ENCODE peak calls at places on chromosomes 2 and 18, in four cellular contexts. H is K562, J is GM12878, F is H1. O is an unnamed sample.

GRCh38 chr2:200101862-200102261 is 146.5 kb downstream of the MAIP1 start:
- DNase-seq in H (no peak), J (no peak), F (no peak), O (no peak)

GRCh38 chr2:32741575-32741974 is 113.7 kb downstream of the TTC27 start:
- DNase-seq in H (no peak), J (no peak), F (no peak), O (no peak)

GRCh38 chr2:100321181-100321880 is 970 bp downstream of the LONRF2 start:
- DNase-seq in H (peak), J (no peak), F (no peak), O (peak)

GRCh38 chr2:232522014-232522854 is 2.0 kb downstream of the PRSS56 start:
- DNase-seq in H (peak), J (no peak), F (no peak), O (peak)

GRCh38 chr2:70081221-70081620 is 6.1 kb upstream of the PCBP1 start:
- DNase-seq in H (no peak), J (no peak), F (no peak), O (no peak)

GRCh38 chr2:204550738-204551137 is 5.5 kb downstream of the PARD3B start:
- DNase-seq in H (no peak), J (no peak), F (no peak), O (no peak)

GRCh38 chr2:35787302-35788031 is 568.1 kb upstream of the CRIM1 start:
- DNase-seq in H (no peak), J (no peak), F (no peak), O (no peak)

GRCh38 chr2:200756618-200757321 is 54.9 kb upstream of the BZW1 start:
- DNase-seq in H (peak), J (no peak), F (no peak), O (no peak)

GRCh38 chr2:191626497-191627151 is 51.3 kb upstream of the NABP1 start:
- DNase-seq in H (no peak), J (no peak), F (no peak), O (no peak)

GRCh38 chr2:42048318-42049251 is 764 bp downstream of the PKDCC start:
- DNase-seq in H (no peak), J (no peak), F (no peak), O (peak)

GRCh38 chr2:140308706-140309105 is 1528.5 kb upstream of the NXPH2 start:
- DNase-seq in H (no peak), J (no peak), F (no peak), O (no peak)

GRCh38 chr2:176675557-176676256 is 406.5 kb downstream of the MTX2 start:
- DNase-seq in H (no peak), J (no peak), F (no peak), O (no peak)

GRCh38 chr2:129738799-129739198 is 240.7 kb upstream of the RAB6C start:
- DNase-seq in H (no peak), J (no peak), F (no peak), O (no peak)

GRCh38 chr2:231146656-231147055 is 21.8 kb upstream of the HTR2B start:
- DNase-seq in H (no peak), J (no peak), F (no peak), O (no peak)

GRCh38 chr2:156803967-156804366 is 367.8 kb downstream of the GPD2 start:
- DNase-seq in H (no peak), J (no peak), F (no peak), O (no peak)

GRCh38 chr18:67599277-67599676 is 82.8 kb upstream of the DSEL start:
- DNase-seq in H (no peak), J (no peak), F (no peak), O (peak)

GRCh38 chr2:73210019-73210418 is 4.0 kb upstream of the SMYD5 start:
- DNase-seq in H (peak), J (no peak), F (no peak), O (no peak)

GRCh38 chr2:51997571-51997970 is 965.6 kb upstream of the NRXN1 start:
- DNase-seq in H (no peak), J (no peak), F (no peak), O (no peak)

GRCh38 chr18:13930964-13931363 is 15.6 kb upstream of the MC2R start:
- DNase-seq in H (no peak), J (no peak), F (no peak), O (no peak)

GRCh38 chr18:58235001-58235436 is 191.0 kb downstream of the NEDD4L start:
- DNase-seq in H (no peak), J (no peak), F (no peak), O (no peak)

GRCh38 chr2:48482774-48483173 is 47.2 kb upstream of the STON1 start:
- DNase-seq in H (no peak), J (no peak), F (no peak), O (no peak)

GRCh38 chr18:76494541-76495403 is at the start of gene ZNF516:
- DNase-seq in H (no peak), J (no peak), F (no peak), O (peak)

GRCh38 chr2:238290079-238290478 is 1.7 kb upstream of the PER2 start:
- DNase-seq in H (peak), J (no peak), F (no peak), O (no peak)

GRCh38 chr2:234952270-234953115 is 676 bp downstream of the SH3BP4 start:
- DNase-seq in H (no peak), J (no peak), F (no peak), O (peak)

GRCh38 chr2:121359170-121359569 is 74.2 kb upstream of the TFCP2L1 start:
- DNase-seq in H (no peak), J (no peak), F (no peak), O (peak)

GRCh38 chr2:182416861-182417260 is 10.0 kb downstream of the PDE1A start:
- DNase-seq in H (no peak), J (no peak), F (no peak), O (no peak)

GRCh38 chr18:7954229-7954628 is 387.1 kb downstream of the PTPRM start:
- DNase-seq in H (no peak), J (no peak), F (no peak), O (no peak)

GRCh38 chr2:180359522-180360282 is 352.6 kb upstream of the CWC22 start:
- DNase-seq in H (no peak), J (peak), F (no peak), O (no peak)

GRCh38 chr2:29700560-29700959 is 220.8 kb downstream of the ALK start:
- DNase-seq in H (no peak), J (no peak), F (no peak), O (no peak)

GRCh38 chr2:56191617-56192016 is 7.8 kb downstream of the CCDC85A start:
- DNase-seq in H (no peak), J (no peak), F (no peak), O (no peak)

GRCh38 chr2:142867161-142867560 is 10.3 kb upstream of the KYNU start:
- DNase-seq in H (no peak), J (no peak), F (no peak), O (no peak)

GRCh38 chr2:46175409-46175808 is 121.8 kb upstream of the EPAS1 start:
- DNase-seq in H (no peak), J (no peak), F (no peak), O (no peak)

GRCh38 chr2:189127756-189128155 is 51.8 kb downstream of the COL5A2 start:
- DNase-seq in H (no peak), J (no peak), F (no peak), O (no peak)

GRCh38 chr2:232839680-232840079 is 30.4 kb upstream of the SNORC start:
- DNase-seq in H (no peak), J (no peak), F (no peak), O (no peak)

GRCh38 chr2:144780983-144781382 is 261.1 kb upstream of the ZEB2 start:
- DNase-seq in H (no peak), J (no peak), F (no peak), O (no peak)

GRCh38 chr2:237299897-237300296 is 114.1 kb downstream of the COL6A3 start:
- DNase-seq in H (no peak), J (no peak), F (no peak), O (no peak)

GRCh38 chr18:63185979-63186378 is 133.6 kb downstream of the BCL2 start:
- DNase-seq in H (no peak), J (no peak), F (no peak), O (no peak)
- TF ChIP-seq NRF1 in H (no peak), J (no peak), F (no peak), O (no peak)

DNA sequence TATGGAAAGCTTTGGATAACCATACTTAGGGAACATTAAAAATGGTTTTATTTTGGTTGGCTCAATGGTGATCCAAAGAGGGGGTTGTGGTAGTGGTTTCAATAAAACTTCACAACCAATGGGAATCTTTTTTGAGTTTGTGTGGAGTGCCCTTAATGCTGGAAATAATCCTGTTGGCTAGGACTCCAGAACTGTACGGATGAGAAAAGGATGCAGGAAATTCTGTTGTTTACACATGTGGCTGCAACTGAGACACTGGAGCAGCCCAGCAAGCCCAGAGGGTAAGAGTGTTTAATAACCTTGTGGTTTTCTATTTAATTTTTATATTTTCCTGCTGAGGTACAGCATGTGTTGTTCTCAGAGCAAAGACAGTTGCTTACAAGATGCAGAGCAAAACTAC is at the start of gene CCDC102B:
- DNase-seq in H (no peak), J (no peak), F (no peak), O (peak)
- TF ChIP-seq GABPA in H (no peak), J (no peak), F (no peak), O (no peak)

DNA sequence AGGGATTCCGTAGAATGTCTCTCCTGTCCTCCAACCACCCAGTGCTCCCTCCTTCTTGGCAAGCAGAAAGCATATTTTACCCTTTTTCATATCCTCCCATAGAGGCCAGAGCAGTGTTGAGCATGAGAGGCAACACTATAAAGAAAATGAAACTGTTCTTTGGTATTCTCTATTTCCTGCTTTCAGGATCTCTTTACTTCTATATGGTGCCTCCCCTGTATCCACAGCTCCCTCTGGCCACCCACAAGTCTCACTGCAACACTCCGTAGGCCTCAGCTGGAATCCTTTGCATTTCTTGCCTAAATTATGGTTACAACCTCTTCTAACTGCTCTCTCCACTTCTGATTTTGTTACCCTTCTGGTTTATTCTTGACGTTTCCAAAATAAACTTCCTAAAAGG is 74.9 kb upstream of the C2orf15 start:
- DNase-seq in H (peak), J (peak), F (no peak), O (peak)
- TF ChIP-seq NRF1 in H (no peak), J (no peak), F (no peak), O (no peak)

GRCh38 chr18:65091737-65092329 is 659.0 kb upstream of the CDH7 start:
- DNase-seq in H (no peak), J (no peak), F (peak), O (peak)
- TF ChIP-seq GABPA in H (no peak), J (no peak), F (no peak), O (no peak)

DNA sequence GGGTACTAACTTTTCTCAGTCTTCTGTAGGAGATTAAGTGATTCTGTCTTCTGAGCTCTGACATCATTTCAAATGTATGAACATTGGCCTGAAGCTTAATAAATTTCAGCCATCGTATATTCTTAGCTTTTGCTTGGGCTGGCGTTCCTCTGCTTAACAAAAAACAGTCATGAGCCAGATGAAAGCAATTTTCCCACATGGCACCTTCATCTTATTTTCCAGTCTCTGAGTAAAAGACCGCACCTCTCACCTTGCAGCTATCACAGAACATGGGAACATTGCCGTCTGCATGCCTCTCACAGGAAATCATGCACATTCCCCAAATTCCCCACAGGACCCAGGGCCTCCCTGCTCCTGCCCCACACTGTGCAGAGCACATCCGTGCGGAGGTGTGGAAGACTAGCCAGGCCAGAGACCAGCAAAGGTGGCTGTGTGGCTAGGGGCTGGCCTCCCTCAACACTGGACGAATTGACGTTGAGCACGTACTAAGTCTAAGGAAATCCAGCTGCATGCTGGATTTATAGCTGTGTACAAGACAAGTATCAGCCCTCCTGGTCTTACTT is 531.8 kb upstream of the ID2 start:
- DNase-seq in H (no peak), J (no peak), F (no peak), O (no peak)
- TF ChIP-seq NRF1 in H (no peak), J (no peak), F (no peak), O (no peak)

DNA sequence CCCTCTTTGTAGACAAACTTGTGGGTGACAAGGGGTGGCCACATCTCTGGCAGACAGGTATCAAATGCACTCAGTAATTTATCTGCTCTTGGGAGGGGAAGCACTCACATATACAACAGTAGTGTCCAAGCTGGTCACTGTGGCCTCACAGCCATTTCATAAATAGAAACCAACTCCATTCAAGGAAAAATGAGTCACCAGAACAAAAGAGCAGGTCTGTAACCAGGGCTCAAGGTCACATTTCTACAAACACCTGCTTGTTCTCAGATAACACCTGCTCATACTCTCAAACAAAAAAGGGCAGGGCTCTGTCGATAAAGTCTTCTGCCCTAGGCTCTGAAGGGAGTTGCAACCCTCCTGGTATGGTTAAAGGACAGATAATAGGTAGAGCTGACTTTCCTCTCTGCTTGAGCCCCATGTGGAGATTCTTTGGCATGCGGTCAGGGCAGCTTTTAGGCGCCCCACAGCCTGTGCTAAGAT is 459.0 kb downstream of the BCL11A start:
- DNase-seq in H (no peak), J (no peak), F (no peak), O (no peak)
- TF ChIP-seq GABPA in H (no peak), J (no peak), F (no peak), O (no peak)

GRCh38 chr2:11674983-11675382 is 5.0 kb upstream of the NTSR2 start:
- DNase-seq in H (no peak), J (no peak), F (no peak), O (no peak)
- TF ChIP-seq NRF1 in H (no peak), J (no peak), F (no peak), O (no peak)

GRCh38 chr2:72106978-72107377 is 40.7 kb downstream of the CYP26B1 start:
- DNase-seq in H (no peak), J (no peak), F (no peak), O (no peak)
- TF ChIP-seq GABPA in H (no peak), J (no peak), F (no peak), O (no peak)

GRCh38 chr2:240916571-240917008 is 10.5 kb downstream of the CROCC2 start:
- DNase-seq in H (no peak), J (no peak), F (no peak), O (peak)
- TF ChIP-seq NRF1 in H (no peak), J (no peak), F (no peak), O (no peak)

O was measured in SK-N-SH.